ENCODE peak calls at places on chromosomes 5 and 9, in six cellular contexts. One of them, this sample, is unnamed.

GRCh38 chr9:107137495-107138202 is 145.4 kb upstream of the RAD23B start:
- DNase-seq in A549: peak
- DNase-seq in breast epithelium: no peak
- DNase-seq in testis: no peak
- DNase-seq in spleen: no peak
- DNase-seq in IMR-90: peak
- DNase-seq in this sample: peak

GRCh38 chr9:70438341-70438924 is 24.0 kb upstream of the KLF9 start:
- DNase-seq in IMR-90: peak
- DNase-seq in spleen: no peak
- DNase-seq in A549: peak
- DNase-seq in testis: peak
- DNase-seq in breast epithelium: no peak
- DNase-seq in this sample: no peak

GRCh38 chr9:133813749-133814585 is 75.8 kb upstream of the SARDH start:
- DNase-seq in breast epithelium: no peak
- DNase-seq in testis: no peak
- DNase-seq in A549: no peak
- DNase-seq in spleen: no peak
- DNase-seq in IMR-90: peak
- DNase-seq in this sample: no peak

GRCh38 chr5:28807230-28807629 is 1768.8 kb upstream of the CDH9 start:
- DNase-seq in testis: no peak
- DNase-seq in spleen: no peak
- DNase-seq in A549: peak
- DNase-seq in breast epithelium: no peak
- DNase-seq in IMR-90: no peak
- DNase-seq in this sample: no peak

GRCh38 chr5:111960466-111961215 is 203.6 kb upstream of the NREP start:
- DNase-seq in breast epithelium: no peak
- DNase-seq in spleen: no peak
- DNase-seq in A549: no peak
- DNase-seq in IMR-90: peak
- DNase-seq in testis: no peak
- DNase-seq in this sample: no peak

GRCh38 chr5:78016831-78017529 is 240.8 kb upstream of the TBCA start:
- DNase-seq in breast epithelium: no peak
- DNase-seq in A549: no peak
- DNase-seq in IMR-90: no peak
- DNase-seq in testis: no peak
- DNase-seq in spleen: no peak
- DNase-seq in this sample: no peak

GRCh38 chr5:115831163-115831768 is 10.1 kb downstream of the ATG12 start:
- DNase-seq in testis: peak
- DNase-seq in A549: peak
- DNase-seq in breast epithelium: no peak
- DNase-seq in spleen: no peak
- DNase-seq in IMR-90: peak
- DNase-seq in this sample: peak

GRCh38 chr5:97600486-97600885 is 417.4 kb upstream of the RIOK2 start:
- DNase-seq in A549: no peak
- DNase-seq in breast epithelium: no peak
- DNase-seq in testis: no peak
- DNase-seq in spleen: no peak
- DNase-seq in IMR-90: peak
- DNase-seq in this sample: no peak

GRCh38 chr5:125257057-125257970 is 510.9 kb upstream of the ZNF608 start:
- DNase-seq in IMR-90: peak
- DNase-seq in A549: no peak
- DNase-seq in testis: no peak
- DNase-seq in breast epithelium: no peak
- DNase-seq in spleen: no peak
- DNase-seq in this sample: no peak

GRCh38 chr5:111574316-111574715 is 62.0 kb upstream of the STARD4 start:
- DNase-seq in spleen: no peak
- DNase-seq in breast epithelium: no peak
- DNase-seq in A549: no peak
- DNase-seq in IMR-90: peak
- DNase-seq in testis: no peak
- DNase-seq in this sample: no peak

GRCh38 chr5:151509231-151509630 is 61.8 kb downstream of the SLC36A1 start:
- DNase-seq in IMR-90: no peak
- DNase-seq in spleen: no peak
- DNase-seq in testis: no peak
- DNase-seq in breast epithelium: no peak
- DNase-seq in A549: no peak
- DNase-seq in this sample: no peak

GRCh38 chr5:103513696-103514095 is 48.9 kb downstream of the NUDT12 start:
- DNase-seq in IMR-90: no peak
- DNase-seq in testis: no peak
- DNase-seq in breast epithelium: no peak
- DNase-seq in spleen: no peak
- DNase-seq in A549: no peak
- DNase-seq in this sample: no peak

GRCh38 chr9:76987594-76988200 is 31.8 kb upstream of the FOXB2 start:
- DNase-seq in spleen: no peak
- DNase-seq in IMR-90: peak
- DNase-seq in A549: peak
- DNase-seq in breast epithelium: no peak
- DNase-seq in testis: peak
- DNase-seq in this sample: peak

GRCh38 chr9:90659626-90660364 is 17.2 kb upstream of the DIRAS2 start:
- DNase-seq in spleen: no peak
- DNase-seq in A549: no peak
- DNase-seq in IMR-90: peak
- DNase-seq in testis: no peak
- DNase-seq in breast epithelium: no peak
- DNase-seq in this sample: no peak

GRCh38 chr5:5332287-5332686 is 90.2 kb upstream of the ICE1 start:
- DNase-seq in breast epithelium: no peak
- DNase-seq in spleen: no peak
- DNase-seq in IMR-90: no peak
- DNase-seq in A549: no peak
- DNase-seq in testis: no peak
- DNase-seq in this sample: no peak

GRCh38 chr5:153678617-153679329 is 188.3 kb downstream of the GRIA1 start:
- DNase-seq in A549: no peak
- DNase-seq in IMR-90: no peak
- DNase-seq in breast epithelium: no peak
- DNase-seq in testis: no peak
- DNase-seq in spleen: no peak
- DNase-seq in this sample: no peak

GRCh38 chr5:54985301-54986268 is at the start of gene ESM1:
- DNase-seq in IMR-90: peak
- DNase-seq in breast epithelium: no peak
- DNase-seq in A549: no peak
- DNase-seq in testis: no peak
- DNase-seq in spleen: peak
- DNase-seq in this sample: no peak

GRCh38 chr5:80921026-80921425 is 39.1 kb upstream of the RASGRF2 start:
- DNase-seq in spleen: no peak
- DNase-seq in A549: no peak
- DNase-seq in testis: no peak
- DNase-seq in IMR-90: no peak
- DNase-seq in breast epithelium: no peak
- DNase-seq in this sample: no peak

GRCh38 chr5:68319316-68320093 is 103.9 kb downstream of the PIK3R1 start:
- DNase-seq in A549: peak
- DNase-seq in breast epithelium: no peak
- DNase-seq in IMR-90: peak
- DNase-seq in spleen: no peak
- DNase-seq in testis: no peak
- DNase-seq in this sample: no peak

GRCh38 chr5:143101740-143102386 is 301.6 kb downstream of the NR3C1 start:
- DNase-seq in spleen: no peak
- DNase-seq in testis: no peak
- DNase-seq in IMR-90: no peak
- DNase-seq in breast epithelium: no peak
- DNase-seq in A549: no peak
- DNase-seq in this sample: no peak

GRCh38 chr5:189976-190365 is 1.3 kb upstream of the LRRC14B start:
- DNase-seq in IMR-90: no peak
- DNase-seq in A549: no peak
- DNase-seq in spleen: peak
- DNase-seq in breast epithelium: no peak
- DNase-seq in testis: no peak
- DNase-seq in this sample: no peak

GRCh38 chr5:76813982-76814562 is 4.8 kb upstream of the F2RL1 start:
- DNase-seq in breast epithelium: no peak
- DNase-seq in testis: no peak
- DNase-seq in spleen: no peak
- DNase-seq in IMR-90: peak
- DNase-seq in A549: peak
- DNase-seq in this sample: no peak

GRCh38 chr9:127444283-127444920 is 6.8 kb downstream of the RPL12 start:
- DNase-seq in breast epithelium: no peak
- DNase-seq in A549: peak
- DNase-seq in IMR-90: no peak
- DNase-seq in spleen: no peak
- DNase-seq in testis: no peak
- DNase-seq in this sample: no peak

GRCh38 chr9:127446720-127447415 is 4.3 kb downstream of the RPL12 start:
- DNase-seq in spleen: no peak
- DNase-seq in IMR-90: no peak
- DNase-seq in A549: peak
- DNase-seq in breast epithelium: no peak
- DNase-seq in testis: no peak
- DNase-seq in this sample: no peak

GRCh38 chr9:127445851-127446719 is 5.1 kb downstream of the RPL12 start:
- DNase-seq in testis: no peak
- DNase-seq in breast epithelium: no peak
- DNase-seq in A549: peak
- DNase-seq in IMR-90: no peak
- DNase-seq in spleen: no peak
- DNase-seq in this sample: no peak

GRCh38 chr9:127447416-127448111 is 3.6 kb downstream of the RPL12 start:
- DNase-seq in spleen: no peak
- DNase-seq in IMR-90: peak
- DNase-seq in A549: peak
- DNase-seq in testis: no peak
- DNase-seq in breast epithelium: no peak
- DNase-seq in this sample: no peak

DNA sequence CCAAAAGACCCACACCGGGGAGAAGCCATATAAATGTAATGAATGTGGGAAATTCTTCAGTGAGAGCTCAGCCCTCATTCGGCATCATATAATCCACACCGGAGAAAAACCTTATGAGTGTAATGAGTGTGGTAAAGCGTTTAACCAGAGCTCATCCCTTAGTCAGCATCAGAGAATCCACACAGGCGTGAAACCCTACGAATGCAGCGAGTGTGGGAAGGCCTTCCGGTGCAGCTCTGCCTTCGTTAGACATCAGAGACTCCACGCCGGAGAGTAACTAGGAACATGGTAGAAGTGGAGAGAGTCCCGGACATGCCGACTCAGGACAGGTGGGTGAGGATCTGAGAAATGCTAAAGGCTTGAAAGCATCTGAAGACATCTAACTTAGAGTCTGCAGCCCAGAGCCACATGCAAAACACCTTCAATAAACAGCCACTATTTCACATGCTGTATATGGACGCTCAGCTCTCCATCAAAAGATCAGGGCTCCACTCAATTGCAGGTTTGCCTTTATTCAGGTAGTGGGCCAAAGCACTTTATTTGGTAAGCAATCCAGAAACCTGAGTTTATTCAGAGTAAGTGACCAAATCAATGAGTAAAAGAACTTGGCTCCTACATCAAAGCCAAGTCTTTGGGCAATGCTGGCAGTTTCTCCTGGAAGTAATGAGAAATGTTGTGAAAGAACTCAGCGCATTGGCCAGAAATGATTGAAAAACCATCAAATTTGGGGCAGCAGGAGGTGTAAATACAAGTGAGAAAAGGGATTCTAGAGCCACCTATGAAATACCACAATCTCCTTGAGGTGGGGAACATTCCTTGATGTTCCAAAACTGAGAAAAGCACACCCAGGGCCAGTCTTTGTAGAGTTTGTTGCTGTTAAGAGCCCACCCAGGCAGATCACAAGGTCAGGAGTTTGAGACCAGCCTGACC is 6.0 kb downstream of the RPL12 start:
- DNase-seq in IMR-90: peak
- DNase-seq in A549: peak
- DNase-seq in spleen: no peak
- DNase-seq in testis: no peak
- DNase-seq in breast epithelium: peak
- DNase-seq in this sample: no peak
- TF ChIP-seq POLR2A in IMR-90: peak
- TF ChIP-seq POLR2A in A549: no peak
- TF ChIP-seq POLR2A in spleen: no peak
- TF ChIP-seq POLR2A in testis: no peak
- TF ChIP-seq POLR2A in breast epithelium: no peak
- TF ChIP-seq POLR2A in this sample: peak

GRCh38 chr5:87267574-87268125 is at the start of gene RASA1:
- DNase-seq in breast epithelium: peak
- DNase-seq in A549: peak
- DNase-seq in testis: peak
- DNase-seq in spleen: peak
- DNase-seq in IMR-90: peak
- DNase-seq in this sample: peak
- TF ChIP-seq POLR2A in breast epithelium: peak
- TF ChIP-seq POLR2A in A549: peak
- TF ChIP-seq POLR2A in testis: no peak
- TF ChIP-seq POLR2A in spleen: peak
- TF ChIP-seq POLR2A in IMR-90: peak
- TF ChIP-seq POLR2A in this sample: peak

DNA sequence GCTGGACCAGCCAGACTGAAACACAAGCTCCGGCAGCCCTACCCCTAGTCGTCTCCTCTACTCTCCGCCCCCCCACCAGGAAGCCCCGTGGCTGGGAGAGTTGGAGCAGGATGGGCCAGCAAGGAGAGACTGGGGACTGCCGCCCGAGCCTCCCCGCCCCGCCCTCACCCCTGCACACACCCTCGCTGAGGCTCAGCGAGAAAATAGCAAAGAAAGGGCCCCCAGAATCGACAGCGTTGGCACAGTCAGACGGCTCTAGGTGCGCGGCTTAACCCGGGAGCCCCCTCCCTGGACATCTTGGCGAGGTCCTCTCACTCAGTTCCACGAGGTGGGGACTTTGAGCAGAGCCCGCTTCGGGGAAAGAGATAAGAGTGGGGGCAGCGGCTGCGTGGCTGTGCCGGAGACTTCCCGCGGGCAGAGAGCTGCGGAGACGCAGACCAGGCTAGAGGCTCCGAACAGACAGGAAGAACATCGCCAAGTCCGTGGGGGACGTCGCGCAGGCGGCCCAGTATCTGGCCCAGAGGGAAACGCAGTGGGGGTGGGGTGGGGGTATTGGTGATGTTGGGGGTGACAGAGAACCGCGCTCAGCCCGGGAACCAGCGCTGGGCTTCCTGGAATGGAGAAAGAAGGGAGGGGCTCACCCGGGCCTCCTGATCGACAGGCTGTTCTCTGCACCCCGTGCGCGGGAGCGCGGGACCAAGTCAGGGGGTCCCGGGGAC is 995 bp downstream of the TRIM7 start:
- DNase-seq in IMR-90: no peak
- DNase-seq in A549: peak
- DNase-seq in spleen: no peak
- DNase-seq in testis: no peak
- DNase-seq in breast epithelium: no peak
- DNase-seq in this sample: no peak
- TF ChIP-seq POLR2A in IMR-90: no peak
- TF ChIP-seq POLR2A in A549: no peak
- TF ChIP-seq POLR2A in spleen: no peak
- TF ChIP-seq POLR2A in testis: no peak
- TF ChIP-seq POLR2A in breast epithelium: no peak
- TF ChIP-seq POLR2A in this sample: no peak

GRCh38 chr9:137311971-137312851 is 10.1 kb upstream of the NRARP start:
- DNase-seq in IMR-90: no peak
- DNase-seq in breast epithelium: no peak
- DNase-seq in A549: peak
- DNase-seq in testis: no peak
- DNase-seq in spleen: peak
- DNase-seq in this sample: no peak
- TF ChIP-seq POLR2A in IMR-90: no peak
- TF ChIP-seq POLR2A in breast epithelium: no peak
- TF ChIP-seq POLR2A in A549: no peak
- TF ChIP-seq POLR2A in testis: no peak
- TF ChIP-seq POLR2A in spleen: no peak
- TF ChIP-seq POLR2A in this sample: no peak

This sample was measured in erythroblast.